ENCODE peak calls at places on chromosome 17, in five cellular contexts. F is K562; U is body of pancreas; N is CD8-positive, alpha-beta T cell; P is fibroblast of mammary gland. S is an unnamed sample.

GRCh38 chr17:19470529-19471261 is 59.7 kb downstream of the RNF112 start:
- DNase-seq in F (no peak), U (peak), N (no peak), P (peak), S (no peak)

GRCh38 chr17:37708616-37709212 is 36.1 kb downstream of the HNF1B start:
- DNase-seq in F (no peak), U (peak), P (peak), N (no peak), S (no peak)

GRCh38 chr17:78774956-78775571 is 7.0 kb downstream of the CYTH1 start:
- DNase-seq in U (no peak), N (peak), P (no peak), F (no peak), S (no peak)

GRCh38 chr17:40472733-40473452 is 28.5 kb downstream of the TNS4 start:
- DNase-seq in U (no peak), N (no peak), P (peak), F (no peak), S (no peak)

GRCh38 chr17:77734371-77735050 is 224.0 kb upstream of the TNRC6C start:
- DNase-seq in U (peak), P (peak), F (peak), N (no peak), S (peak)

GRCh38 chr17:8345951-8346665 is 6.5 kb downstream of the ODF4 start:
- DNase-seq in P (no peak), F (no peak), N (no peak), U (no peak), S (no peak)

GRCh38 chr17:79388556-79389295 is 222.1 kb downstream of the RBFOX3 start:
- DNase-seq in U (peak), F (peak), P (peak), N (no peak), S (no peak)

GRCh38 chr17:5788266-5788900 is 204.1 kb upstream of the NLRP1 start:
- DNase-seq in U (no peak), N (no peak), F (no peak), P (peak), S (no peak)

GRCh38 chr17:7852919-7853692 is 1.8 kb upstream of the TMEM88 start:
- DNase-seq in P (no peak), F (no peak), N (no peak), U (no peak), S (no peak)

GRCh38 chr17:39553326-39553945 is 54.3 kb downstream of the NEUROD2 start:
- DNase-seq in P (peak), U (no peak), F (no peak), N (no peak), S (no peak)

GRCh38 chr17:8976638-8977037 is 11.1 kb upstream of the PIK3R5 start:
- DNase-seq in P (peak), F (no peak), N (no peak), U (no peak), S (no peak)

GRCh38 chr17:38342886-38343607 is 709 bp downstream of the GPR179 start:
- DNase-seq in U (no peak), F (no peak), N (no peak), P (no peak), S (no peak)

GRCh38 chr17:8892338-8892690 is 24.8 kb upstream of the PIK3R6 start:
- DNase-seq in F (no peak), P (peak), N (no peak), U (no peak), S (no peak)

GRCh38 chr17:43219746-43220380 is 8.2 kb downstream of the TMEM106A start:
- DNase-seq in P (no peak), N (no peak), U (no peak), F (no peak), S (no peak)

GRCh38 chr17:81924557-81925532 is 2.7 kb downstream of the MAFG start:
- DNase-seq in P (no peak), U (no peak), F (no peak), N (no peak), S (no peak)

GRCh38 chr17:40121886-40122465 is at the start of gene MSL1:
- DNase-seq in N (peak), U (peak), F (peak), P (no peak), S (no peak)

GRCh38 chr17:10616502-10617119 is 40.5 kb downstream of the MYH3 start:
- DNase-seq in N (peak), P (peak), U (peak), F (peak), S (peak)

GRCh38 chr17:51540151-51540550 is 279.8 kb downstream of the UTP18 start:
- DNase-seq in P (no peak), N (no peak), F (no peak), U (no peak), S (no peak)

GRCh38 chr17:64152428-64153125 is 22.6 kb upstream of the ERN1 start:
- DNase-seq in P (no peak), N (no peak), F (peak), U (peak), S (no peak)

GRCh38 chr17:3889613-3890012 is 3.2 kb downstream of the CAMKK1 start:
- DNase-seq in F (no peak), P (no peak), N (no peak), U (no peak), S (no peak)

GRCh38 chr17:39462644-39463375 is 1.5 kb downstream of the CDK12 start:
- DNase-seq in P (no peak), N (no peak), F (no peak), U (peak), S (no peak)

GRCh38 chr17:49589556-49589885 is 13.8 kb downstream of the NXPH3 start:
- DNase-seq in U (no peak), F (no peak), N (no peak), P (no peak), S (no peak)

GRCh38 chr17:30827082-30827481 is 2.6 kb upstream of the CRLF3 start:
- DNase-seq in F (no peak), U (no peak), P (no peak), N (no peak), S (no peak)

GRCh38 chr17:19724501-19725420 is 8.4 kb upstream of the SLC47A2 start:
- DNase-seq in F (no peak), N (peak), U (peak), P (peak), S (no peak)

GRCh38 chr17:12691173-12691572 is 25.5 kb downstream of the MYOCD start:
- DNase-seq in U (no peak), F (no peak), N (no peak), P (peak), S (no peak)

GRCh38 chr17:49523706-49524472 is 28.8 kb downstream of the NGFR start:
- DNase-seq in N (peak), P (peak), F (no peak), U (no peak), S (no peak)

GRCh38 chr17:78019976-78020716 is 61.6 kb downstream of the TNRC6C start:
- DNase-seq in U (no peak), P (no peak), F (no peak), N (no peak), S (no peak)

GRCh38 chr17:72030067-72030899 is 90.5 kb upstream of the SOX9 start:
- DNase-seq in N (no peak), U (peak), P (peak), F (no peak), S (peak)

DNA sequence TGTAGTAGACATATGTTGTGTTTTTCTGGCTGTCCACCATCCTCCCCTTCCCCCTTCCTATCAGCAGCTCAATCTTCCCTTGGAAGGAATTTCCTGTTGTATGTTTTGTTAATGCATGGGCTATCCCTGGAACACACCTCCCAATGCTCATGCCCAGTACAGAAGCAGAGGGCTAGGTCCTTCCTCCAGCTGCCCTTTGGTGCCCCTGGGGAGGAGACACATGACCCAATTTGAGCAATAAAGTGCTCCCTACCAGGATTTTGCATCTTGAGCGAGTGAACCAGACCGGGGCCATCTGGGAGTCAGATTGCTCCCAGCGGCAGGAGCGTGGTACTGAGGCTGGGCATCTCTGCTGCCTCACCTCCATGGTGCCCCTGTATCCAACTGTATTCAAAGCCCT is 141.5 kb upstream of the MED13 start:
- DNase-seq in F (no peak), P (no peak), U (no peak), N (no peak), S (no peak)
- TF ChIP-seq CTCF in F (no peak), P (no peak), U (no peak), N (no peak), S (no peak)

DNA sequence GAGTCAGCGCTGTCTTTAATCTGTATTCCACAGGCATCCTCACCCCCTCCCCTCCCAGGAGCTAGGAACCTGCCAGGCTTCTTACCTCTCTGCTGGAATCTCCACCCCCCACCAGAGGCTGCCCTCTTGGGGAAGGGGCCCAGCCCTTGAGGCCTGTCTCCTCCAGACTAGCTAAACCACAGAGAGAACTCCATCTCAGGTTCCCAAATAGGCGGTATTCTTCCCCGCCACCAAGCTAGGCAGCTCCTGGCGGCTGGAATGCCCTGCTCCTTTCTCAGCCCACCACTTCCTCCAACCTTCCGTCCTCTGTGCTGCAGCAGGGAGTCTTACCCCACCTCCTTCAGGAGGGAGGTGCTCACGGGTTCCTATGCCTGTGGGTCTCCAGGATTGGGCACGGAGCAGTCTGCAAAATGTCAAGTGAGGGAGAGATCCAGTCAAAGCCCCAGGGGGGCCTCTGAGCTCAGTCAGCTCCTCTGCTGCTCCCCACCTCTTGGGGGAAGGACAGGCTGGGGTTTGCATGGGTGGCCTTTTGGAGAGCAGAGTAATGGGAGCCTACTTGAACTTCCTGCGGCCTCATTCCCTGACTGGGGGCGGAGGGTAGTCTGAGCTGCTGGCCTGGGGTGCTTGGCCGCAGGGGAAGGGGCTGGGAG is 55.7 kb downstream of the SREBF1 start:
- DNase-seq in N (no peak), P (peak), U (no peak), F (no peak), S (peak)
- H3K4me3 ChIP-seq in N (no peak), P (no peak), U (no peak), F (no peak), S (peak)

GRCh38 chr17:44223574-44224046 is 4.1 kb upstream of the UBTF start:
- DNase-seq in U (peak), N (no peak), P (peak), F (no peak), S (no peak)

GRCh38 chr17:44220211-44221071 is 966 bp upstream of the UBTF start:
- DNase-seq in U (peak), P (peak), F (peak), N (peak), S (no peak)

GRCh38 chr17:44221862-44222111 is 2.3 kb upstream of the UBTF start:
- DNase-seq in P (no peak), N (no peak), F (no peak), U (no peak), S (no peak)

GRCh38 chr17:44221072-44221861 is 1.8 kb upstream of the UBTF start:
- DNase-seq in P (peak), U (peak), F (peak), N (peak), S (no peak)

GRCh38 chr17:44222112-44222869 is 2.8 kb upstream of the UBTF start:
- DNase-seq in F (peak), P (peak), N (no peak), U (peak), S (no peak)
- TF ChIP-seq CTCF in F (peak), P (no peak), N (no peak), U (peak), S (peak)

DNA sequence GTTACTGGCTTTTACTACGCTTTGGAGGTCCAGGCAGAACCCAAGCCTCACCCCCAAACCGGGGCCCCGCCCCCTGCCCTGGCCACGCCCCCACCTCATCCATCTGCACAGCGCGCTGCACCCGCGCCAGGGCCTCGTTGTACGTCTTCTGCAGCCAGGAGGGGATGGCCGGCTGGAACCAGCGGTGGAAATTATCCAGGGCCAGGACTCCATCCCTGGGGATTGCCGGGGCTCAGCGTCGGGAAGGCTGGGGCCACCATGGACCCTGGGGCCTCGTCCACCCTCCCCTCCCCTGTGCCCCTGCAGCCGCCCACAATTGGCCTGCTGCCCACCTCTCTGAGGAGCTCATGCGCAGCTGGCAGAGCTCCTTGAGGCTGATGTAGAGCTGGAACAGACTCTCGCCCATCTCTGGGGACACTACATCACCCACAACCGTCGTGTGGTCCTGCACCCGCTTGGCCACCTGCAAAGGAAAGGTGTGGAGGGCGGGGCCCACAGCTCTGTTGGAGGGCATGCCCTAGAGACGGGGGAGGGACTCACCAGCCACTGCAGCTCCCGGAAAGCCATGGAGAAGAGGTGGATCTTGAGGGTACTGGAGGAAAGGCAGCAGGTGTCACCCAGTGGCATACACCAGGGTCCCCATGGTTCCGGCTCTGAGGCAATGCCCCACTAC is 8.8 kb downstream of the UNC13D start:
- DNase-seq in N (no peak), P (no peak), U (no peak), F (peak), S (no peak)
- H3K4me3 ChIP-seq in N (no peak), P (no peak), U (no peak), F (no peak), S (no peak)

DNA sequence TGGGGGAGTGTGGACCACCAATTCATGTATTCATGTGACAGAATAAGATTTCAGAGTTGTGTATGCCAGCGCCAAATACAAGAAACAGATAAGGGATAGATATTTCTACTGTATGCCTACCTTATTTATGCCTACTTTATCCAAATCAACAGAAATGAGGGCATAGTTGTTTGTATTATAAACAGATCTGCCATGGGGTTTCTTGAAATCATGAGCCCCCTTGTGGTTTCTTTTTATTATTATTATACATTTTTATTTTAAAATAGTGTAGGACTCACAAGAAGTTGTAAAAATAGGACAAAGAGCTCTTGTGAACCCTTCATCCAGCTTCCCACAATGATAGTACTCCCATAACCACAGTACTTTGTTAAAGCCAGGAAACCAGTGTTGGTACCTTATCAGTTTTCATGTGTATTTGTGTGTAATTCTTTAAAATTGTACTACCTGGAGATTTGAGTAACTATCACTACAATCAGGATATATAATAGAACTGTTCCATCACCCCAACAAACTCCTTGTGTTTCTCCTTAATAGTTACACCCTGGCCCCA is 229.4 kb downstream of the CCDC182 start:
- DNase-seq in N (no peak), F (no peak), U (no peak), P (no peak), S (no peak)
- TF ChIP-seq CTCF in N (peak), F (peak), U (no peak), P (no peak), S (no peak)

GRCh38 chr17:68289936-68290267 is 1.0 kb downstream of the SLC16A6 start:
- DNase-seq in F (no peak), P (no peak), U (no peak), N (no peak), S (no peak)
- H3K4me3 ChIP-seq in F (no peak), P (no peak), U (no peak), N (peak), S (peak)

S was measured in HFF-Myc.